ENCODE peak calls at places on chromosomes 1 and 21, in ten cellular contexts. T is CD8-positive, alpha-beta T cell; J is spleen; K is kidney epithelial cell; X is left ventricle myocardium inferior; O is GM06990; S is HFF-Myc; L is uterus; Y is AG09319; H is upper lobe of right lung. I is an unnamed sample.

GRCh38 chr21:28588997-28589396 is 403.7 kb downstream of the LTN1 start:
- DNase-seq in S (no peak), H (no peak), J (no peak), K (no peak), Y (no peak), X (no peak), O (no peak), T (no peak), L (no peak), I (no peak)

GRCh38 chr21:27562303-27562702 is 595.4 kb upstream of the ADAMTS5 start:
- DNase-seq in J (no peak), Y (no peak), X (no peak), K (no peak), O (no peak), T (no peak), S (no peak), L (no peak), H (no peak), I (no peak)

GRCh38 chr1:225426395-225427248 is 1.2 kb downstream of the LBR start:
- DNase-seq in J (peak), Y (no peak), L (no peak), O (peak), S (no peak), K (no peak), X (peak), H (peak), T (no peak), I (peak)

GRCh38 chr1:232307299-232307698 is 322.6 kb downstream of the SIPA1L2 start:
- DNase-seq in X (no peak), L (no peak), O (no peak), J (no peak), T (no peak), S (no peak), H (no peak), K (no peak), Y (no peak), I (no peak)

GRCh38 chr1:31244326-31244725 is 4.6 kb upstream of the NKAIN1 start:
- DNase-seq in T (no peak), Y (no peak), H (no peak), L (no peak), J (no peak), O (no peak), K (no peak), S (no peak), X (no peak), I (peak)

GRCh38 chr1:102047724-102048123 is 51.0 kb upstream of the OLFM3 start:
- DNase-seq in S (no peak), Y (no peak), O (no peak), H (no peak), L (no peak), J (no peak), K (no peak), T (no peak), X (no peak), I (no peak)

GRCh38 chr1:16209847-16210407 is 2.5 kb downstream of the ARHGEF19 start:
- DNase-seq in H (peak), Y (no peak), L (no peak), T (no peak), X (no peak), J (no peak), S (no peak), O (no peak), K (no peak), I (no peak)

GRCh38 chr1:200040516-200041138 is 13.1 kb downstream of the NR5A2 start:
- DNase-seq in S (no peak), K (no peak), T (no peak), H (no peak), X (no peak), L (no peak), Y (no peak), O (peak), J (no peak), I (no peak)

DNA sequence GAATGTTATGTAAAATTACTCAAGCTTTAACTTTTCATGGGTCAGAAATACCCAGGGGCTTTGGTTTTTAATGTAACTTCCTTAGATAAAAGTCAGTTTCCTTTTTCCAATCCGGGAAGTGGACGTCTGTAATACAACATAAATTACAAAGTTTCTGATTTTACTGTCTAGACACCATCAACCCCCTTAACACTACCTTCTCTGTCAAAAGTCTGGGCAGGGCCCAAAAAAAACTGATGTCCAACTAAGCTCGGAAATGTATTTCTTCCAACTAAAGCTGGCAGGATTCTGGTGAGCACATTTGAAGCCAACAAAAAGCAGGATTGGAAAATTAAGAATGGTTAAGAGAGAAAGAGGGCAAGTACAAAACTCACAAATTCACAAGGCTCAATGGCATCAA is 24.4 kb downstream of the DDAH1 start:
- DNase-seq in T (no peak), O (no peak), J (no peak), X (no peak), K (no peak), Y (no peak), H (no peak), S (no peak), L (no peak), I (no peak)
- TF ChIP-seq CTCF in T (no peak), O (no peak), J (no peak), X (no peak), K (no peak), Y (no peak), H (no peak), S (no peak), L (no peak), I (no peak)

DNA sequence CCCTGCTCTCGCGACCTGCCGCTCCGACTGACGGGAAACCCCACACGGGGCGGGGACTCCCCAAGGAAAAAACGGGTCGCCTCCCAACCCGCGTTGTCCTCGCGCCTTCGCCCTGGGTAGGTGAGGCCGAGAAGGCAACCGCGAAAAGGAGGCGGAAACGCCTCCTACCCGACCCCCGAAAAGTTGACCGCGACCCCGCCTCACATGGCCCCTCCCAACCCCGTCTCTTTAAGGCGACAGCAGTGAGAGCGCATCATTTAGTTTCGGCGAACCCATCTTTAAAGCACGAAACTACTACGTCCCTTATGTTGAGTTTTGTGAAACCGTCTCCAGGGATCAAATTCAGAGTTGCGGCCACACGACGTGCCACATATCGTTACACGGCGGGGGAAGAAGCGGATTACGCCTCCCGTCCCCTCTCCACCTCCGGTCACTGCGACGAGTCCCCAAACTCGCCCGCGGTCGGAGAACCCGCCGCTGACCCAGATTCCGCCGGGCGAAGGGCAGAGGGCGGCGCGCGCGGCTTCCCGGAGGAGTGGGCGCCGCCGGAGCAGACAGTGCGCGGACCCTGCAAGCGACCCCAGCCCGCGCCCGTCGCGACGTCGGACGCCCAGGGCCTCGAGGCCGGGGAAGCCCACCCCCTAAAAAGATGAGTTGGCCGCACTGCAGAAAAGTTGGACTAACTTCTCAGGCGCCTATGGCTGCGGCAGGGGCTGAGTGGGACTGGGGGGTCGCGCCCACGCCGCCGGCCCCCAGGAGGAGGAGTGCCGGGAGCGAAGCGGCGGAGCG is 1.1 kb downstream of the ANP32E start:
- DNase-seq in X (peak), L (peak), S (no peak), K (no peak), J (peak), H (peak), T (peak), O (peak), Y (no peak), I (peak)
- TF ChIP-seq CTCF in X (peak), L (no peak), S (no peak), K (no peak), J (no peak), H (no peak), T (no peak), O (no peak), Y (no peak), I (no peak)

DNA sequence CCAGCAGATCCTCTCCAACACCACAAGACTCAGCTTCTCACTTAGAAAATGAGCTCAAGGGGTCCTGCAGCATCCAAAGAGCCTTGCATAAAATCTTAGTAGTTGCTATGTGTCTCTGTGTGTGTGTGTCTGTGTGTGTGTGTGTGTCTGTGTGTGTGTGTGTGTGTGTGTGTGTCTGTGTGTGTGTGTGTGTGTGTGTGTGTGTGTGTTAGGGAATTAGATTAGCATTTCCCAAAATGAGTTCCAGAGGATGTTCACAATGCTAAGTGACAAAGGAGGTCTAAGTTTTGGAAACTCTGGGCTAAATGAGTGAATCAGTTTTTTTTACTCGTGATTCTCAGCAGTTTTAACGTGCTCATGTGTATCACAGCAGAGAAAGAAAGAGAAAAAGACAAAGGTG is 30.5 kb downstream of the TNNT2 start:
- DNase-seq in X (no peak), T (no peak), J (no peak), Y (no peak), O (no peak), S (no peak), L (no peak), K (no peak), H (no peak), I (no peak)
- TF ChIP-seq CTCF in X (no peak), T (no peak), J (no peak), Y (no peak), O (no peak), S (no peak), L (no peak), K (no peak), H (no peak), I (no peak)

DNA sequence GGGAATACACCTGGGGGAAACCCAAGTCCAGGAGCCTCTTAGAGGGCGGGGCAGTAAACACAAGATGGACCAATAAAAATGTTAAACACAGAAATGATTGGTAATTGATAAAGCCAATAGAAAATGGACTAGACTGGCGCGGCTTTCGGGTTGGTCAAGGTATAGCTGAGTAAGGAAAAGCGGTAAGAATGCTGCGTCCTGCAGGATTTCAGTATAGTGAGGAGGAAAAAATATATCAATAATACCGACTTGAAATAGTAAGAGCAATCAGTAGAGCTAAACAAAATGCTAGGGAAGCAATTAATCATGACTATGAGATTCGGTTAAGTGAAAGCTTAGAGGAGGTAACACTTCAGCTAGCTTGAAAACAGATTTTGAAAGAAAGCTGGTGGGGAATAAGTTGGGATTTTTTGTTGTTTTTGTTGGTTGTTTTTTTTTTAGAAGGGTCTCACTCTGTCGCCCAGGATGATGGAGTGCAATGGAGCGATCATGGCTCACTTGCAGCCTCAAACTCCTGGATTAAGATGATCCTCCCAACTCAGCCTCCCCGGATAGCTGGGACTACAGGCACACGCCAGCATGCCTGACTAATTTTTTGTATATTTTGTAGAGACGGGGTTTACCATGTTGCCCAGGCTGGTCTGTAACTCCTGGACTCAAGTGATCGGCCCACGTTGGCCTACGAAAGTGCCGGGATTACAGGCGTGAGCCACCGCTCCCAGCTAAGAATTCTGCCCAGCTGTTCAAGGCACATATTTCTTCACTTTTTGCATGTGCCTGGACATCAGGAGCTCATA is 699 bp upstream of the TESK2 start:
- DNase-seq in X (no peak), L (no peak), H (no peak), S (no peak), J (peak), Y (no peak), T (no peak), O (no peak), K (no peak), I (no peak)
- TF ChIP-seq CTCF in X (no peak), L (no peak), H (no peak), S (no peak), J (no peak), Y (no peak), T (no peak), O (no peak), K (no peak), I (no peak)

DNA sequence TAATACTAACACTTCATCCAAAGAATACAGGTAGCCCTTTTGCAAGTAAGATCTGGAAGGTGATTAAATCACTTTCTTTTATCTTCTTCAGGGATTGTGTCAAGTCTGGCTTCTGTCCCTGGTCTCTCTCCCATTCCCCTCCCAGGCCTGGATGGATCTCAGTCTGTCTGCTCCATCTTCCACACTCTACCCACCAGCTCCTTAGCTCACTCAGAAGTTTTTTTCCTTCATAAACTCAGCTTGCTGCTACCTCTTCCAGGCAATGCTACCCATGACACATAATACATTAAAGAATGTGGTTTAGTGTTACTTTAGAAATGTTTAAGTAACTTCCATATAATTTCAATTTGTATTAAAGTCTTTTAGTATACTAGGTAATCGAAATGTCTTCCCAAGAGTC is 133.1 kb downstream of the AKT3 start:
- DNase-seq in X (no peak), Y (no peak), T (no peak), S (no peak), J (no peak), L (no peak), K (no peak), H (no peak), O (no peak), I (no peak)
- TF ChIP-seq CTCF in X (no peak), Y (no peak), T (no peak), S (no peak), J (no peak), L (no peak), K (no peak), H (no peak), O (no peak), I (no peak)

GRCh38 chr1:245893025-245893424 is 614.1 kb downstream of the SMYD3 start:
- DNase-seq in K (no peak), T (no peak), S (no peak), Y (no peak), J (no peak), L (no peak), O (no peak), H (no peak), X (no peak), I (no peak)
- TF ChIP-seq CTCF in K (no peak), T (no peak), S (no peak), Y (no peak), J (no peak), L (no peak), O (no peak), H (no peak), X (no peak), I (no peak)

I was measured in epithelial cell of esophagus.